ENCODE peak calls at places on chromosomes 1 and 21, in nine cellular contexts. W is islet precursor cell; S is G401; X is fibroblast of lung; F is ELF-1; T is activated naive CD4-positive, alpha-beta T cell; G is Ammon's horn; E is NCI-H2029; I is HEK293T. P is an unnamed sample.

GRCh38 chr1:205491794-205492193 is 12.7 kb upstream of the CDK18 start:
- DNase-seq in X (no peak), G (no peak), S (no peak), T (no peak), I (no peak), F (no peak), E (no peak), W (no peak), P (no peak)

GRCh38 chr1:172670316-172670715 is 11.4 kb downstream of the FASLG start:
- DNase-seq in X (no peak), E (no peak), S (no peak), I (no peak), T (no peak), W (no peak), F (no peak), G (no peak), P (no peak)

GRCh38 chr1:19072285-19072981 is 116.0 kb upstream of the IFFO2 start:
- DNase-seq in W (no peak), G (no peak), T (no peak), S (no peak), E (no peak), I (no peak), F (no peak), X (no peak), P (no peak)

GRCh38 chr1:88961081-88961480 is 31.3 kb downstream of the KYAT3 start:
- DNase-seq in X (no peak), I (no peak), T (no peak), W (no peak), F (no peak), G (no peak), E (no peak), S (no peak), P (no peak)

GRCh38 chr21:39664586-39664985 is 51.8 kb downstream of the B3GALT5 start:
- DNase-seq in F (no peak), S (no peak), T (no peak), G (no peak), E (no peak), X (no peak), W (no peak), I (no peak), P (no peak)

GRCh38 chr1:13762642-13763041 is 62.7 kb downstream of the PRDM2 start:
- DNase-seq in S (no peak), W (no peak), F (no peak), X (no peak), E (no peak), I (no peak), T (no peak), G (peak), P (no peak)

GRCh38 chr1:6753320-6754140 is 31.7 kb upstream of the CAMTA1 start:
- DNase-seq in G (no peak), W (no peak), X (no peak), E (no peak), S (no peak), I (no peak), T (no peak), F (no peak), P (no peak)

GRCh38 chr1:150970818-150971582 is 3.6 kb downstream of the CERS2 start:
- DNase-seq in G (peak), F (peak), W (peak), X (no peak), S (no peak), I (no peak), E (no peak), T (no peak), P (no peak)

GRCh38 chr1:197083474-197083873 is 16.4 kb upstream of the F13B start:
- DNase-seq in S (no peak), F (no peak), I (no peak), T (no peak), W (no peak), E (no peak), G (no peak), X (peak), P (no peak)

GRCh38 chr1:4034318-4034887 is 134.3 kb upstream of the C1orf174 start:
- DNase-seq in X (no peak), E (no peak), W (peak), T (no peak), S (no peak), I (no peak), F (peak), G (no peak), P (no peak)

GRCh38 chr1:26922201-26922729 is 722 bp downstream of the NUDC start:
- DNase-seq in T (no peak), E (no peak), I (no peak), F (no peak), W (no peak), S (no peak), G (no peak), X (peak), P (no peak)

GRCh38 chr1:168734946-168735345 is 5.9 kb upstream of the DPT start:
- DNase-seq in I (no peak), G (peak), S (peak), X (no peak), T (no peak), W (no peak), E (no peak), F (no peak), P (no peak)

GRCh38 chr1:235675152-235675890 is 25.7 kb upstream of the GNG4 start:
- DNase-seq in F (no peak), T (no peak), G (no peak), I (no peak), W (peak), E (no peak), S (no peak), X (no peak), P (no peak)

GRCh38 chr1:29629401-29629800 is 393.1 kb downstream of the PTPRU start:
- DNase-seq in S (no peak), F (no peak), E (no peak), X (no peak), T (no peak), W (peak), I (no peak), G (no peak), P (no peak)

GRCh38 chr1:38028105-38028591 is 15.6 kb downstream of the UTP11 start:
- DNase-seq in I (no peak), G (no peak), T (no peak), W (no peak), X (no peak), F (no peak), E (peak), S (no peak), P (no peak)

P was measured in SK-N-SH.